ENCODE peak calls at places on chromosomes 3 and 15, in four cellular contexts. E, D, F and X are unnamed samples.
A peak's percentile ranks its signal among the peaks of the same experiment; 100 is the strongest.

GRCh38 chr3:119279101-119279554 is 15.1 kb upstream of the ARHGAP31 start:
- DNase-seq in E (no peak), D (peak; percentile 66), F (no peak), X (no peak)

GRCh38 chr15:37038716-37039106 is 61.6 kb downstream of the MEIS2 start:
- DNase-seq in E (no peak), D (no peak), F (no peak), X (no peak)

GRCh38 chr3:135514064-135514455 is 451.5 kb upstream of the PPP2R3A start:
- DNase-seq in E (no peak), D (no peak), F (no peak), X (no peak)

GRCh38 chr3:5188419-5189405 is 1.2 kb downstream of the EDEM1 start:
- DNase-seq in E (peak; percentile 79), D (peak; percentile 81), F (no peak), X (peak; percentile 79)

GRCh38 chr3:31252216-31253185 is 280.2 kb upstream of the STT3B start:
- DNase-seq in E (no peak), D (no peak), F (no peak), X (peak; percentile 32)

GRCh38 chr3:123278446-123278845 is 76.7 kb downstream of the SEC22A start:
- DNase-seq in E (no peak), D (no peak), F (no peak), X (no peak)

GRCh38 chr3:58210761-58211477 is at the start of gene DNASE1L3:
- DNase-seq in E (no peak), D (no peak), F (no peak), X (no peak)

GRCh38 chr15:81288040-81288439 is 35.9 kb downstream of the STARD5 start:
- DNase-seq in E (no peak), D (no peak), F (no peak), X (no peak)

GRCh38 chr3:153277029-153277428 is 115.0 kb downstream of the RAP2B start:
- DNase-seq in E (no peak), D (no peak), F (no peak), X (no peak)

GRCh38 chr3:23455084-23455483 is 252.0 kb downstream of the UBE2E2 start:
- DNase-seq in E (no peak), D (no peak), F (no peak), X (no peak)

GRCh38 chr3:195763843-195764825 is 43.4 kb downstream of the MUC20 start:
- DNase-seq in E (no peak), D (peak; percentile 58), F (no peak), X (no peak)

GRCh38 chr3:37308247-37308646 is 133.9 kb upstream of the LRRFIP2 start:
- DNase-seq in E (peak; percentile 25), D (no peak), F (no peak), X (peak; percentile 49)

GRCh38 chr15:40307421-40308165 is at the start of gene PLCB2:
- DNase-seq in E (peak; percentile 82), D (peak; percentile 94), F (no peak), X (peak; percentile 85)

GRCh38 chr3:38126121-38126892 is 10.6 kb downstream of the ACAA1 start:
- DNase-seq in E (no peak), D (no peak), F (no peak), X (no peak)

GRCh38 chr3:186432189-186432588 is 70.2 kb upstream of the DGKG start:
- DNase-seq in E (no peak), D (no peak), F (no peak), X (no peak)

GRCh38 chr15:91342091-91342490 is 242.0 kb downstream of the SV2B start:
- DNase-seq in E (no peak), D (no peak), F (no peak), X (no peak)

GRCh38 chr3:58492385-58492970 is 582 bp downstream of the KCTD6 start:
- DNase-seq in E (peak; percentile 23), D (no peak), F (no peak), X (no peak)

GRCh38 chr3:13561967-13562366 is 13.0 kb downstream of the FBLN2 start:
- DNase-seq in E (no peak), D (no peak), F (no peak), X (no peak)

GRCh38 chr15:36996538-36997181 is 103.7 kb downstream of the MEIS2 start:
- DNase-seq in E (no peak), D (no peak), F (no peak), X (no peak)

GRCh38 chr15:39511000-39511914 is 69.6 kb upstream of the THBS1 start:
- DNase-seq in E (no peak), D (no peak), F (no peak), X (no peak)

GRCh38 chr3:64353256-64353655 is 128.0 kb upstream of the PRICKLE2 start:
- DNase-seq in E (no peak), D (no peak), F (no peak), X (no peak)

GRCh38 chr3:111980716-111981456 is 2.1 kb downstream of the ABHD10 start:
- DNase-seq in E (no peak), D (no peak), F (no peak), X (no peak)

GRCh38 chr3:63037116-63037515 is 161.9 kb upstream of the CADPS start:
- DNase-seq in E (no peak), D (no peak), F (no peak), X (no peak)

GRCh38 chr15:68186671-68187397 is 18.3 kb downstream of the CALML4 start:
- DNase-seq in E (no peak), D (no peak), F (no peak), X (no peak)

GRCh38 chr15:64478863-64479262 is 18.5 kb downstream of the ZNF609 start:
- DNase-seq in E (no peak), D (no peak), F (no peak), X (no peak)

GRCh38 chr3:126664591-126665214 is 9.8 kb upstream of the TXNRD3 start:
- DNase-seq in E (no peak), D (no peak), F (no peak), X (no peak)

GRCh38 chr3:42780892-42781700 is 8.0 kb upstream of the CCDC13 start:
- DNase-seq in E (peak; percentile 67), D (no peak), F (peak; percentile 68), X (peak; percentile 86)

GRCh38 chr15:99682455-99682854 is 50.8 kb downstream of the LYSMD4 start:
- DNase-seq in E (peak; percentile 12), D (no peak), F (no peak), X (no peak)

GRCh38 chr15:28272587-28272986 is 49.4 kb downstream of the HERC2 start:
- DNase-seq in E (no peak), D (no peak), F (no peak), X (no peak)

GRCh38 chr15:63405683-63406456 is 24.2 kb upstream of the CA12 start:
- DNase-seq in E (no peak), D (no peak), F (no peak), X (no peak)
- H3K4me3 ChIP-seq in E (no peak overlapping the region), D (no peak overlapping the region), F (no peak overlapping the region), X (no peak overlapping the region)

DNA sequence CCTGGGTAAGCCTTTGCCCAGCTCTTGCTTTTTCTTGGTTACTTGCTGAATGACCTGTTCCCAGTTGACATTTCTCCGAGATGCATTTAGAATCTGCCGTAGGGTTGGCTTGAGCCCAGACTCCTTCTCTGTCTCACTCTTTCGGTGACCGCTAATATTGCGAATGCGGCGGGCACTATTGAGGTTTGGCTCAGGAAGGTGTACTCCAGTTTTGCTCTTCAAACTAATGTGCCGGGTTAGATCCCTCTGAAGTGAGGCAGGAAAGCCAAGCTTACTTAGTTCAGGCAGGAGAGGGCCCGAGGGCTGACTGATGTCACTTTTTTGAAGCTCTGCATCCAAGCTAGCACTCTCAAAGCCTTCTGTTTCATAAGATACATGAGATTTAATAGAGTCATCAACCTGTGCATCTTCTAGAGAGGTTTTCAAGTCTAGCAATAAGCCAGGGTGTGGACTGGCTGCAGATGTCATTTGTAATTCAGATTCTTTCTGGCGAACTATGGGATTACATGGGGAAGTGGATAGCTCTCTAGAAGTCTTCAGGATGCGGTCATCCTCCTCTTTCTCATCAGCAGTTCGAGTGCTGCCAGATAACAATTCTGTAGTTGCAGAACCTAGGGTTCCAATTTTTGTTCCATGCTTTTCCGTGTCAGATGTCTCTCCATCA is 41.0 kb downstream of the ZNF106 start:
- DNase-seq in E (no peak), D (no peak), F (no peak), X (no peak)
- H3K36me3 ChIP-seq in E (peaks cover 8% of the 10 kb centered on the region), D (peaks cover 58% of the 10 kb centered on the region), F (peaks cover 44% of the 10 kb centered on the region), X (peaks cover 69% of the 10 kb centered on the region)

DNA sequence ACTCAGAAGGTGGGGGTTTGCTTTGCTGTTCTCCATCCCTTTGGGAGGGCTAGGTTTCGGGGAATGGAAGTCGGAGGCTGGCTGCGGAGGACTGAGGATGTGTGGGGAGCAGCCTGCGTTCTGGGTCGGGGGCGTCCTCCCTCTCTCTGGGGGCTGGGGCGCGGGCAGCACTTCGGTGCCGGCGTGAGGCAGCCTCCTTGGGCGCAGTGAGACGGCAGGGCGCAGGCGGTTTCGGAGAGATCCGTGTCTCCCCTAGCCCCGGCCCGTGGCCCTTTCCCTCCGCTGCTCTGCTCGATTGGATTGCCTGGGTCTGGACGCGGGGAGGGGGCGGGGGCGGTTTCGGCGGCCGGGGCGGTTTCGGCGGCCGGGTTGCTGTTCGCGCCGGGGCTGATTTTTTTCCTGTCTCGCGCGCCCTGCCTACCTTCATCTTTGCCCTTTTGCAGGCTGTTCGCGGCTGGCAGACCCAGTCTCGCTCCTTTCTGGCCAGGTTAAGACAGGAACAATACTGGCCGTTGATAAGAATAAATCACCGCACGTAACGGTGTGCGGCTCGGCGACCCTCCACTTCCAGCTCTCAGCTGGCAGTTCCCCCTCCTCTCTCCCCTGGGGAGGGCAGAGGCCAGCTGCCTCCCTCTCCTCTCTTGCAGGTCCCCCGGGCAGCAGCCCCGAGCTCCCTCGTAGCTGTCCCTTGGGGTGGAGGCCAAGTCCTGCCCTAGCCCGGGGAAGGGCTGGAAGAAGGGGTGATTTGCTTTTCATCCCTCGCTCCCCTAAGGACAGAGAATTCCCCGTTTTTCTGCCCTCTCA is 1.6 kb downstream of the PTPRG start:
- DNase-seq in E (no peak), D (no peak), F (no peak), X (no peak)
- H3K4me3 ChIP-seq in E (no peak overlapping the region), D (peak overlapping the region; percentile 51), F (peak overlapping the region; percentile 93), X (no peak overlapping the region)

GRCh38 chr3:113005622-113006021 is 14.8 kb downstream of the GTPBP8 start:
- DNase-seq in E (peak; percentile 85), D (no peak), F (no peak), X (peak; percentile 61)
- H3K36me3 ChIP-seq in E (no peaks in the 10 kb centered on the region), D (peaks cover 51% of the 10 kb centered on the region), F (peaks cover 94% of the 10 kb centered on the region), X (peaks cover 53% of the 10 kb centered on the region)

GRCh38 chr3:73623996-73624362 is 762 bp downstream of the PDZRN3 start:
- DNase-seq in E (no peak), D (no peak), F (peak; percentile 71), X (no peak)

GRCh38 chr3:73625124-73625665 is 454 bp upstream of the PDZRN3 start:
- DNase-seq in E (no peak), D (no peak), F (peak; percentile 25), X (no peak)

GRCh38 chr3:73623316-73623715 is 1.4 kb downstream of the PDZRN3 start:
- DNase-seq in E (no peak), D (no peak), F (no peak), X (no peak)

GRCh38 chr3:73622135-73622534 is 2.6 kb downstream of the PDZRN3 start:
- DNase-seq in E (no peak), D (no peak), F (no peak), X (no peak)

DNA sequence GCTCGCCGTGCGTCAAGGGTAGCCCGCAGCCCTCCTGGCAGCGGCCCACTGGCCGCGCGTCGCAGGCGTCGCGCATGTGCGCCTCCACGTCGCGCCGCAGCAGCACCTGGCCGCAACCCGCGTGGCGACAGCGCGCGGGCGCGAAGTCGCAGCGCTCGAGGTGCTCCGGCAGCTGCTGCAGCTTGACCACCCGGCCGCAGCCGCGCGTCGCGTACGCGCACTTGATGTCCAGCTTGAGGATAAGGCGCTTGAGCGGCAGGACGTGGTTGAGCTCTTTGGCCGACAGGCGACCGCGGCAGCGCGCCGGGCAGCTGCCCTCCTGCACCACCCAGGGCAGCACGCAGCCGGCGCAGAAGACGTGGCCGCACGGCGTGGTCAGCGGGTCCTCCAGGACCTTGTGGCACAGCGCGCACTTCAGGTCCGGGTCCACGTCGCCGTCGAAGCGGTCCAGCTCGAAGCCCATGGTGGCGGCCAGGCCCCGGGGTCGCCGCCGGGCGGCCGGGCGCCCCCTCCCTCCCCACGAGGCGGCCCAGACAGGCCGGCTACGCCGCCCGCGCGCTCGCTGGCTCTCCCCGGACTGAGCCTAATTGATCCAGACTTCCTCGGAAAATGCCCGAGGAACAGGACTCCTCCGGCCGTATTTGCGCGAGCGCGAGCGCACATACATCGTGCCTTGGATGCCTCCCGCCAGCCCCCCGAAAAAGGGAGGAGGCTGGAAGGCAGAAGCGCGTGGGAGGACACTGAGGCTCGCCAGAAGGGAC is at the start of gene PDZRN3:
- DNase-seq in E (no peak), D (no peak), F (peak; percentile 50), X (no peak)
- H3K4me3 ChIP-seq in E (no peak within 1 kb of the TSS), D (peak within 1 kb of the TSS; percentile 28), F (peak within 1 kb of the TSS; percentile 88), X (no peak within 1 kb of the TSS)